ENCODE peak calls at places on chromosome 7, in seven cellular contexts. One of them, this sample, is unnamed.

GRCh38 chr7:90297118-90297517 is 24.0 kb downstream of the FAM237B start:
- DNase-seq in AG04450: no peak
- DNase-seq in lung: no peak
- DNase-seq in tibial artery: no peak
- DNase-seq in lower lobe of right lung: no peak
- DNase-seq in thoracic aorta: no peak
- DNase-seq in suprapubic skin: no peak
- DNase-seq in this sample: no peak

GRCh38 chr7:129258649-129259389 is 34.0 kb downstream of the AHCYL2 start:
- DNase-seq in AG04450: no peak
- DNase-seq in lung: no peak
- DNase-seq in tibial artery: no peak
- DNase-seq in lower lobe of right lung: no peak
- DNase-seq in thoracic aorta: no peak
- DNase-seq in suprapubic skin: no peak
- DNase-seq in this sample: no peak

GRCh38 chr7:38105874-38106483 is 72.1 kb upstream of the STARD3NL start:
- DNase-seq in AG04450: peak; percentile 18
- DNase-seq in lung: no peak
- DNase-seq in tibial artery: no peak
- DNase-seq in lower lobe of right lung: no peak
- DNase-seq in thoracic aorta: no peak
- DNase-seq in suprapubic skin: no peak
- DNase-seq in this sample: peak; percentile 18

GRCh38 chr7:122802211-122802833 is 83.9 kb downstream of the CADPS2 start:
- DNase-seq in AG04450: no peak
- DNase-seq in lung: no peak
- DNase-seq in tibial artery: no peak
- DNase-seq in lower lobe of right lung: no peak
- DNase-seq in thoracic aorta: no peak
- DNase-seq in suprapubic skin: no peak
- DNase-seq in this sample: no peak

GRCh38 chr7:67401492-67401891 is 404.9 kb downstream of the TYW1 start:
- DNase-seq in AG04450: no peak
- DNase-seq in lung: no peak
- DNase-seq in tibial artery: no peak
- DNase-seq in lower lobe of right lung: no peak
- DNase-seq in thoracic aorta: no peak
- DNase-seq in suprapubic skin: no peak
- DNase-seq in this sample: no peak

GRCh38 chr7:35993663-35994622 is 159.1 kb upstream of the EEPD1 start:
- DNase-seq in AG04450: no peak
- DNase-seq in lung: no peak
- DNase-seq in tibial artery: no peak
- DNase-seq in lower lobe of right lung: no peak
- DNase-seq in thoracic aorta: no peak
- DNase-seq in suprapubic skin: no peak
- DNase-seq in this sample: peak; percentile 52

GRCh38 chr7:97004931-97005763 is at the start of gene DLX6:
- DNase-seq in AG04450: no peak
- DNase-seq in lung: no peak
- DNase-seq in tibial artery: no peak
- DNase-seq in lower lobe of right lung: no peak
- DNase-seq in thoracic aorta: no peak
- DNase-seq in suprapubic skin: peak; percentile 76
- DNase-seq in this sample: peak; percentile 68

GRCh38 chr7:40815512-40815911 is 680.7 kb downstream of the SUGCT start:
- DNase-seq in AG04450: peak; percentile 30
- DNase-seq in lung: no peak
- DNase-seq in tibial artery: no peak
- DNase-seq in lower lobe of right lung: no peak
- DNase-seq in thoracic aorta: no peak
- DNase-seq in suprapubic skin: no peak
- DNase-seq in this sample: peak; percentile 76

GRCh38 chr7:117588352-117588794 is 108.5 kb downstream of the CFTR start:
- DNase-seq in AG04450: peak; percentile 46
- DNase-seq in lung: no peak
- DNase-seq in tibial artery: no peak
- DNase-seq in lower lobe of right lung: no peak
- DNase-seq in thoracic aorta: no peak
- DNase-seq in suprapubic skin: no peak
- DNase-seq in this sample: no peak

GRCh38 chr7:29839302-29839701 is 33.0 kb downstream of the WIPF3 start:
- DNase-seq in AG04450: peak; percentile 32
- DNase-seq in lung: no peak
- DNase-seq in tibial artery: peak; percentile 67
- DNase-seq in lower lobe of right lung: no peak
- DNase-seq in thoracic aorta: no peak
- DNase-seq in suprapubic skin: no peak
- DNase-seq in this sample: peak; percentile 82

GRCh38 chr7:117427258-117427701 is at the start of gene ASZ1:
- DNase-seq in AG04450: no peak
- DNase-seq in lung: no peak
- DNase-seq in tibial artery: no peak
- DNase-seq in lower lobe of right lung: peak; percentile 45
- DNase-seq in thoracic aorta: no peak
- DNase-seq in suprapubic skin: no peak
- DNase-seq in this sample: no peak

GRCh38 chr7:99386584-99387238 is 12.2 kb downstream of the ARPC1B start:
- DNase-seq in AG04450: no peak
- DNase-seq in lung: no peak
- DNase-seq in tibial artery: no peak
- DNase-seq in lower lobe of right lung: no peak
- DNase-seq in thoracic aorta: no peak
- DNase-seq in suprapubic skin: no peak
- DNase-seq in this sample: no peak

GRCh38 chr7:105245398-105246099 is 143.2 kb downstream of the SRPK2 start:
- DNase-seq in AG04450: no peak
- DNase-seq in lung: no peak
- DNase-seq in tibial artery: no peak
- DNase-seq in lower lobe of right lung: no peak
- DNase-seq in thoracic aorta: no peak
- DNase-seq in suprapubic skin: no peak
- DNase-seq in this sample: peak; percentile 23

GRCh38 chr7:94449151-94449725 is 54.5 kb downstream of the COL1A2 start:
- DNase-seq in AG04450: no peak
- DNase-seq in lung: no peak
- DNase-seq in tibial artery: no peak
- DNase-seq in lower lobe of right lung: no peak
- DNase-seq in thoracic aorta: no peak
- DNase-seq in suprapubic skin: no peak
- DNase-seq in this sample: no peak

GRCh38 chr7:29038463-29038862 is 80.3 kb upstream of the TRIL start:
- DNase-seq in AG04450: no peak
- DNase-seq in lung: no peak
- DNase-seq in tibial artery: no peak
- DNase-seq in lower lobe of right lung: no peak
- DNase-seq in thoracic aorta: no peak
- DNase-seq in suprapubic skin: no peak
- DNase-seq in this sample: no peak

GRCh38 chr7:73850781-73851207 is 8.5 kb upstream of the METTL27 start:
- DNase-seq in AG04450: peak; percentile 94
- DNase-seq in lung: peak; percentile 48
- DNase-seq in tibial artery: peak; percentile 80
- DNase-seq in lower lobe of right lung: no peak
- DNase-seq in thoracic aorta: no peak
- DNase-seq in suprapubic skin: no peak
- DNase-seq in this sample: peak; percentile 80

GRCh38 chr7:131843862-131844261 is 287.4 kb upstream of the PODXL start:
- DNase-seq in AG04450: no peak
- DNase-seq in lung: no peak
- DNase-seq in tibial artery: no peak
- DNase-seq in lower lobe of right lung: no peak
- DNase-seq in thoracic aorta: no peak
- DNase-seq in suprapubic skin: no peak
- DNase-seq in this sample: peak; percentile 19

GRCh38 chr7:55348502-55348901 is 16.6 kb upstream of the LANCL2 start:
- DNase-seq in AG04450: no peak
- DNase-seq in lung: no peak
- DNase-seq in tibial artery: no peak
- DNase-seq in lower lobe of right lung: no peak
- DNase-seq in thoracic aorta: no peak
- DNase-seq in suprapubic skin: no peak
- DNase-seq in this sample: no peak

GRCh38 chr7:105643384-105643783 is 62.1 kb upstream of the EFCAB10 start:
- DNase-seq in AG04450: no peak
- DNase-seq in lung: no peak
- DNase-seq in tibial artery: no peak
- DNase-seq in lower lobe of right lung: no peak
- DNase-seq in thoracic aorta: no peak
- DNase-seq in suprapubic skin: no peak
- DNase-seq in this sample: no peak

GRCh38 chr7:152336754-152337368 is 98.9 kb downstream of the KMT2C start:
- DNase-seq in AG04450: no peak
- DNase-seq in lung: no peak
- DNase-seq in tibial artery: no peak
- DNase-seq in lower lobe of right lung: no peak
- DNase-seq in thoracic aorta: no peak
- DNase-seq in suprapubic skin: no peak
- DNase-seq in this sample: no peak

GRCh38 chr7:107396990-107397389 is 72.9 kb upstream of the GPR22 start:
- DNase-seq in AG04450: no peak
- DNase-seq in lung: no peak
- DNase-seq in tibial artery: no peak
- DNase-seq in lower lobe of right lung: no peak
- DNase-seq in thoracic aorta: no peak
- DNase-seq in suprapubic skin: no peak
- DNase-seq in this sample: no peak

GRCh38 chr7:365593-365992 is 75.6 kb downstream of the FOXL3 start:
- DNase-seq in AG04450: no peak
- DNase-seq in lung: no peak
- DNase-seq in tibial artery: no peak
- DNase-seq in lower lobe of right lung: peak; percentile 18
- DNase-seq in thoracic aorta: no peak
- DNase-seq in suprapubic skin: no peak
- DNase-seq in this sample: no peak

GRCh38 chr7:133846203-133846945 is 280.8 kb upstream of the LRGUK start:
- DNase-seq in AG04450: no peak
- DNase-seq in lung: no peak
- DNase-seq in tibial artery: no peak
- DNase-seq in lower lobe of right lung: no peak
- DNase-seq in thoracic aorta: no peak
- DNase-seq in suprapubic skin: no peak
- DNase-seq in this sample: no peak

GRCh38 chr7:5824297-5824610 is 42.8 kb upstream of the RNF216 start:
- DNase-seq in AG04450: no peak
- DNase-seq in lung: no peak
- DNase-seq in tibial artery: no peak
- DNase-seq in lower lobe of right lung: no peak
- DNase-seq in thoracic aorta: no peak
- DNase-seq in suprapubic skin: no peak
- DNase-seq in this sample: no peak
- H3K4me3 ChIP-seq in AG04450: no peak overlapping the region
- H3K4me3 ChIP-seq in lung: no peak overlapping the region
- H3K4me3 ChIP-seq in tibial artery: no peak overlapping the region
- H3K4me3 ChIP-seq in lower lobe of right lung: no peak overlapping the region
- H3K4me3 ChIP-seq in thoracic aorta: no peak overlapping the region
- H3K4me3 ChIP-seq in suprapubic skin: no peak overlapping the region
- H3K4me3 ChIP-seq in this sample: no peak overlapping the region

DNA sequence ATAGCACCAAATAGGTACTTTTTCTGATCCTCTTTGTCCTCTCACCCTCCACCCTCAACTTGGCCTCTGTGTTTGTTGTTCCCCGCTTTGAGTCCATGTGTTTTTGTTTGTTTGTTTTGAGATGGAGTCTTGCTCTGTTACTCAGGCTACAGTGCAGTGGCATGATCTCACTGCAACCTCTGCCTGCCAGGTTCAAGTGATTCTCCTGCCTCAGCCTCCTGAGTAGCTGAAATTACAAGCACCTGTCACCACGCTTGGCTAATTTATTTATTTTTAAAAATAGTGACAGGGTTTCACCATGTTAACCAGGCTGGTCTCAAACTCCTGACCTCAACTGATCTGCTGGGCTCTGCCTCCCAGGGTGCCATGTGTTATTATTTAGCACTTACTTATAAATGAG is 5.3 kb downstream of the ZNF273 start:
- DNase-seq in AG04450: no peak
- DNase-seq in lung: no peak
- DNase-seq in tibial artery: no peak
- DNase-seq in lower lobe of right lung: no peak
- DNase-seq in thoracic aorta: no peak
- DNase-seq in suprapubic skin: no peak
- DNase-seq in this sample: no peak
- H3K9me3 ChIP-seq in AG04450: peaks cover 9% of the 10 kb centered on the region
- H3K9me3 ChIP-seq in lung: no peaks in the 10 kb centered on the region
- H3K9me3 ChIP-seq in tibial artery: no peaks in the 10 kb centered on the region
- H3K9me3 ChIP-seq in lower lobe of right lung: no peaks in the 10 kb centered on the region
- H3K9me3 ChIP-seq in thoracic aorta: no peaks in the 10 kb centered on the region
- H3K9me3 ChIP-seq in suprapubic skin: no peaks in the 10 kb centered on the region
- H3K9me3 ChIP-seq in this sample: peaks cover 2% of the 10 kb centered on the region

GRCh38 chr7:128103498-128104108 is 72.4 kb upstream of the LRRC4 start:
- DNase-seq in AG04450: no peak
- DNase-seq in lung: no peak
- DNase-seq in tibial artery: no peak
- DNase-seq in lower lobe of right lung: peak; percentile 49
- DNase-seq in thoracic aorta: no peak
- DNase-seq in suprapubic skin: no peak
- DNase-seq in this sample: peak; percentile 13
- H3K4me3 ChIP-seq in AG04450: peak overlapping the region; percentile 50
- H3K4me3 ChIP-seq in lung: peak overlapping the region; percentile 1
- H3K4me3 ChIP-seq in tibial artery: peak overlapping the region; percentile 35
- H3K4me3 ChIP-seq in lower lobe of right lung: peak overlapping the region; percentile 46
- H3K4me3 ChIP-seq in thoracic aorta: peak overlapping the region; percentile 68
- H3K4me3 ChIP-seq in suprapubic skin: peak overlapping the region; percentile 37
- H3K4me3 ChIP-seq in this sample: no peak overlapping the region

GRCh38 chr7:142956951-142957623 is 5.1 kb downstream of the KEL start:
- DNase-seq in AG04450: no peak
- DNase-seq in lung: no peak
- DNase-seq in tibial artery: no peak
- DNase-seq in lower lobe of right lung: no peak
- DNase-seq in thoracic aorta: no peak
- DNase-seq in suprapubic skin: no peak
- DNase-seq in this sample: no peak

GRCh38 chr7:142959202-142959601 is 3.0 kb downstream of the KEL start:
- DNase-seq in AG04450: no peak
- DNase-seq in lung: no peak
- DNase-seq in tibial artery: no peak
- DNase-seq in lower lobe of right lung: no peak
- DNase-seq in thoracic aorta: no peak
- DNase-seq in suprapubic skin: no peak
- DNase-seq in this sample: no peak

GRCh38 chr7:142954680-142955268 is 7.4 kb downstream of the KEL start:
- DNase-seq in AG04450: no peak
- DNase-seq in lung: peak; percentile 6
- DNase-seq in tibial artery: no peak
- DNase-seq in lower lobe of right lung: no peak
- DNase-seq in thoracic aorta: no peak
- DNase-seq in suprapubic skin: no peak
- DNase-seq in this sample: no peak

GRCh38 chr7:142960955-142961512 is 1.1 kb downstream of the KEL start:
- DNase-seq in AG04450: no peak
- DNase-seq in lung: no peak
- DNase-seq in tibial artery: no peak
- DNase-seq in lower lobe of right lung: no peak
- DNase-seq in thoracic aorta: no peak
- DNase-seq in suprapubic skin: no peak
- DNase-seq in this sample: no peak

DNA sequence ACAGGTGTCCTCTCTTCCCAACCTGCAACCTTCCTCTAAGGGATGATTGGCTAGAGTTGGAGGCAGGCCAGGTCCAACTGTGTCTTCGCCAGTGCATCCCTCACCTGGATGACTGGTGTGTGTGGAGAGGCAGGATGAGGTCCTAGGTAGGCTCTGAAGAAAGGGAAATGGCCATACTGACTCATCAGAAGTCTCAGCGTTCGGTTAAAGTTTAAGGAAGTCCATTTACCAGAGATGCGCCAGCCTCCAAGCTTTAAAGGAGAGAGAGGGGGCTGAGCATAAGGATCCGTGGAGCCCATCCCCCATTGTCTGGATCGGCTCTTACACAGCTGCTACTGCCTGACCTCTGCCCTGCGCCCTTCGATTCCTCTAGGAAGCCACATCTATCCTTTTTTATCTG is 4.4 kb downstream of the KEL start:
- DNase-seq in AG04450: no peak
- DNase-seq in lung: no peak
- DNase-seq in tibial artery: no peak
- DNase-seq in lower lobe of right lung: no peak
- DNase-seq in thoracic aorta: no peak
- DNase-seq in suprapubic skin: no peak
- DNase-seq in this sample: no peak
- H3K9me3 ChIP-seq in AG04450: peaks cover 31% of the 10 kb centered on the region
- H3K9me3 ChIP-seq in lung: peaks cover 3% of the 10 kb centered on the region
- H3K9me3 ChIP-seq in tibial artery: peaks cover 4% of the 10 kb centered on the region
- H3K9me3 ChIP-seq in lower lobe of right lung: no peaks in the 10 kb centered on the region
- H3K9me3 ChIP-seq in thoracic aorta: peaks cover 2% of the 10 kb centered on the region
- H3K9me3 ChIP-seq in suprapubic skin: no peaks in the 10 kb centered on the region
- H3K9me3 ChIP-seq in this sample: no peaks in the 10 kb centered on the region

This sample was measured in MG63.